ENCODE peak calls at places on chromosomes 11 and 22, in five cellular contexts. One of them, this sample, is unnamed.

GRCh38 chr11:74179234-74180126 is 8.4 kb downstream of the PPME1 start:
- DNase-seq in HEK293T: no peak
- DNase-seq in HepG2: no peak
- DNase-seq in GM12878: no peak
- DNase-seq in H1: no peak
- DNase-seq in this sample: no peak

GRCh38 chr11:114066046-114066648 is 6.6 kb downstream of the ZBTB16 start:
- DNase-seq in HEK293T: no peak
- DNase-seq in HepG2: no peak
- DNase-seq in H1: no peak
- DNase-seq in GM12878: no peak
- DNase-seq in this sample: no peak

GRCh38 chr11:95154514-95154913 is 64.9 kb downstream of the ENDOD1 start:
- DNase-seq in HEK293T: peak; percentile 63
- DNase-seq in HepG2: peak; percentile 39
- DNase-seq in GM12878: no peak
- DNase-seq in H1: peak; percentile 65
- DNase-seq in this sample: no peak

GRCh38 chr22:17436382-17436951 is 67.2 kb downstream of the CECR2 start:
- DNase-seq in GM12878: no peak
- DNase-seq in HepG2: no peak
- DNase-seq in H1: no peak
- DNase-seq in HEK293T: peak; percentile 34
- DNase-seq in this sample: no peak

GRCh38 chr11:84924290-84924689 is 702.9 kb downstream of the DLG2 start:
- DNase-seq in HepG2: no peak
- DNase-seq in GM12878: no peak
- DNase-seq in H1: no peak
- DNase-seq in HEK293T: no peak
- DNase-seq in this sample: no peak

GRCh38 chr11:706957-707816 is 1.2 kb downstream of the EPS8L2 start:
- DNase-seq in GM12878: no peak
- DNase-seq in HepG2: peak; percentile 94
- DNase-seq in H1: no peak
- DNase-seq in HEK293T: no peak
- DNase-seq in this sample: no peak

GRCh38 chr22:50048836-50049235 is 9.3 kb downstream of the TTLL8 start:
- DNase-seq in HepG2: no peak
- DNase-seq in H1: no peak
- DNase-seq in GM12878: no peak
- DNase-seq in HEK293T: no peak
- DNase-seq in this sample: no peak

GRCh38 chr11:124759268-124760204 is 2.6 kb downstream of the ESAM start:
- DNase-seq in GM12878: no peak
- DNase-seq in HEK293T: no peak
- DNase-seq in H1: peak; percentile 72
- DNase-seq in HepG2: no peak
- DNase-seq in this sample: no peak

GRCh38 chr22:48263791-48264351 is 1501.4 kb downstream of the TBC1D22A start:
- DNase-seq in HepG2: no peak
- DNase-seq in GM12878: no peak
- DNase-seq in H1: no peak
- DNase-seq in HEK293T: no peak
- DNase-seq in this sample: no peak

GRCh38 chr11:441418-442274 is at the start of gene ANO9:
- DNase-seq in HepG2: peak; percentile 39
- DNase-seq in HEK293T: no peak
- DNase-seq in GM12878: no peak
- DNase-seq in H1: peak; percentile 77
- DNase-seq in this sample: no peak

GRCh38 chr11:67119577-67120391 is 721 bp downstream of the KDM2A start:
- DNase-seq in HepG2: no peak
- DNase-seq in H1: peak; percentile 54
- DNase-seq in HEK293T: peak; percentile 25
- DNase-seq in GM12878: no peak
- DNase-seq in this sample: no peak

GRCh38 chr11:19954899-19955298 is 205.4 kb downstream of the DBX1 start:
- DNase-seq in HepG2: peak; percentile 56
- DNase-seq in GM12878: no peak
- DNase-seq in H1: no peak
- DNase-seq in HEK293T: no peak
- DNase-seq in this sample: no peak

GRCh38 chr11:35812850-35813249 is 131.0 kb upstream of the LDLRAD3 start:
- DNase-seq in HepG2: no peak
- DNase-seq in HEK293T: no peak
- DNase-seq in H1: no peak
- DNase-seq in GM12878: no peak
- DNase-seq in this sample: no peak

GRCh38 chr22:47810505-47811500 is 1048.4 kb downstream of the TBC1D22A start:
- DNase-seq in GM12878: no peak
- DNase-seq in HepG2: no peak
- DNase-seq in HEK293T: no peak
- DNase-seq in H1: no peak
- DNase-seq in this sample: no peak

GRCh38 chr11:1918436-1919315 is 827 bp upstream of the TNNT3 start:
- DNase-seq in HEK293T: no peak
- DNase-seq in H1: no peak
- DNase-seq in GM12878: no peak
- DNase-seq in HepG2: no peak
- DNase-seq in this sample: no peak

GRCh38 chr11:128506999-128507591 is 80.3 kb downstream of the ETS1 start:
- DNase-seq in HEK293T: no peak
- DNase-seq in HepG2: no peak
- DNase-seq in H1: no peak
- DNase-seq in GM12878: no peak
- DNase-seq in this sample: no peak
- TF ChIP-seq SUZ12 in HEK293T: no peak
- TF ChIP-seq SUZ12 in HepG2: no peak
- TF ChIP-seq SUZ12 in H1: no peak
- TF ChIP-seq SUZ12 in GM12878: no peak
- TF ChIP-seq SUZ12 in this sample: no peak

GRCh38 chr11:104343578-104343977 is 179.6 kb upstream of the PDGFD start:
- DNase-seq in HEK293T: no peak
- DNase-seq in GM12878: no peak
- DNase-seq in H1: no peak
- DNase-seq in HepG2: no peak
- DNase-seq in this sample: no peak
- TF ChIP-seq SUZ12 in HEK293T: no peak
- TF ChIP-seq SUZ12 in GM12878: no peak
- TF ChIP-seq SUZ12 in H1: no peak
- TF ChIP-seq SUZ12 in HepG2: no peak
- TF ChIP-seq SUZ12 in this sample: no peak

GRCh38 chr11:101458161-101458560 is 125.6 kb downstream of the TRPC6 start:
- DNase-seq in HEK293T: no peak
- DNase-seq in H1: no peak
- DNase-seq in GM12878: no peak
- DNase-seq in HepG2: no peak
- DNase-seq in this sample: no peak
- TF ChIP-seq SUZ12 in HEK293T: no peak
- TF ChIP-seq SUZ12 in H1: no peak
- TF ChIP-seq SUZ12 in GM12878: no peak
- TF ChIP-seq SUZ12 in HepG2: no peak
- TF ChIP-seq SUZ12 in this sample: no peak

DNA sequence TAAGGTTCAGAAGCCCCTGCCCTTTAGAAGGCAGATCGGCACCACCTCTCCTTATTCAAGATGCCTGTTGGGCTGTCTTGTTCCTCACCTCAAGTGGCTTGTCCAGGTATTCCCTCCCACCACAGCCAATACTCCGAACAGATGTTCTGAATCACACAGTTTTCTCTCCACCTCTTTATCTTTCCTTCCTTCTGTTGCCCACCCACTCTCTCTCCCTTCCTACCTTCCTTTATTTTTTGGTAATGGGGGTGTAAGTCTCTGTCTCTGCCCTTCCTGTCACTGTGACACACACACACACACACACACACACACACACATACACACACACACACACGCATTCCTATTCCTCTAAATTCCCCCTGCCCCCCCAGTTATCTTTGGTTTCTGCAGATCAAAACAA is 8.4 kb downstream of the BEST1 start:
- DNase-seq in GM12878: no peak
- DNase-seq in H1: no peak
- DNase-seq in HEK293T: no peak
- DNase-seq in HepG2: no peak
- DNase-seq in this sample: no peak
- TF ChIP-seq SUZ12 in GM12878: no peak
- TF ChIP-seq SUZ12 in H1: no peak
- TF ChIP-seq SUZ12 in HEK293T: no peak
- TF ChIP-seq SUZ12 in HepG2: no peak
- TF ChIP-seq SUZ12 in this sample: no peak

GRCh38 chr11:65286686-65287085 is 24.9 kb downstream of the POLA2 start:
- DNase-seq in GM12878: no peak
- DNase-seq in HEK293T: no peak
- DNase-seq in H1: no peak
- DNase-seq in HepG2: no peak
- DNase-seq in this sample: no peak

GRCh38 chr11:65290448-65291165 is 24.1 kb upstream of the CDC42EP2 start:
- DNase-seq in HepG2: no peak
- DNase-seq in GM12878: peak; percentile 69
- DNase-seq in H1: no peak
- DNase-seq in HEK293T: no peak
- DNase-seq in this sample: no peak

GRCh38 chr11:65287601-65288000 is 25.8 kb downstream of the POLA2 start:
- DNase-seq in GM12878: no peak
- DNase-seq in HEK293T: no peak
- DNase-seq in HepG2: no peak
- DNase-seq in H1: no peak
- DNase-seq in this sample: no peak

GRCh38 chr11:65291613-65292012 is 23.1 kb upstream of the CDC42EP2 start:
- DNase-seq in HepG2: peak; percentile 56
- DNase-seq in GM12878: no peak
- DNase-seq in H1: no peak
- DNase-seq in HEK293T: no peak
- DNase-seq in this sample: no peak

DNA sequence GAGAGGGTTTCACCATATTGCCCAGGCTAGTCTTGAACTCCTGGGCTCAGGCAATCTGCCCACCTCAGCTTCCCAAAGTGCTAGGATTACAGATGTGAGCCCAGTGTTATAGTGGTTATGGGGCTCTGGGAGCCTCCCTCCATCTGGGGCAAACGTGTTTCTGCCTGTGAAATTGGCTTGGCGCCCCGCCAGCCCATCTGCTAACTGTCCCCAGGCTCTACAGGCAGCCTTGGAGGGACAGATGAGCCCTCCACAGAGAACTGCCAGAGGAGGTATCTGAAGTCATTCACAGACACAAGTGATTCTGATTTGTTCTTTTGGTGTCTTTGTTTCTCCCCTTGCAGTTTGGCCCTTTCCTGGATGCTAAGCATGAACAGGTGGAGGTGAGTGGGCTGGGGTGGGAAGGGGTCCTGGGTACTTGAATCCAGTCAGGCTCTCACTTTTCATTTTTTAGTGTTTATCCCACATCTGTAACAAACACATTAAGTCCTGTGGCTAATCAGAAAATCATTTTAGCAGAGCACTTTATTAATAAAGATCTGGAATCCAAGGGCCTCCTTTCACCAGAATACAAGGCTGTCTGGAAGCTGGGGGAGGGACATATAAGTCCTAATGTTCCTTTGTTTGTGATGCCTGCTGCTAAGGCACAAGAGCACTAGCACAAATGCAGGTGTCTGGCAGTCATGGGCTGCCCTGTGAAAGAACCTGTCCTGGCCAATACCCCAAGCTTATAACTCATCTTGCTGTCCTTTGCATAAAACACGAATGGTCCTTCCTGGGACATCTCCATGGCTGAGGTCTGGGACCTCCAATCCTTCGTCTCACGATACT is 25.7 kb upstream of the CDC42EP2 start:
- DNase-seq in GM12878: no peak
- DNase-seq in HepG2: no peak
- DNase-seq in H1: no peak
- DNase-seq in HEK293T: no peak
- DNase-seq in this sample: no peak
- TF ChIP-seq SUZ12 in GM12878: no peak
- TF ChIP-seq SUZ12 in HepG2: no peak
- TF ChIP-seq SUZ12 in H1: no peak
- TF ChIP-seq SUZ12 in HEK293T: no peak
- TF ChIP-seq SUZ12 in this sample: no peak

GRCh38 chr11:76167590-76167989 is 38.7 kb downstream of the WNT11 start:
- DNase-seq in HEK293T: no peak
- DNase-seq in GM12878: no peak
- DNase-seq in HepG2: no peak
- DNase-seq in H1: no peak
- DNase-seq in this sample: no peak
- TF ChIP-seq SUZ12 in HEK293T: no peak
- TF ChIP-seq SUZ12 in GM12878: no peak
- TF ChIP-seq SUZ12 in HepG2: no peak
- TF ChIP-seq SUZ12 in H1: no peak
- TF ChIP-seq SUZ12 in this sample: no peak

DNA sequence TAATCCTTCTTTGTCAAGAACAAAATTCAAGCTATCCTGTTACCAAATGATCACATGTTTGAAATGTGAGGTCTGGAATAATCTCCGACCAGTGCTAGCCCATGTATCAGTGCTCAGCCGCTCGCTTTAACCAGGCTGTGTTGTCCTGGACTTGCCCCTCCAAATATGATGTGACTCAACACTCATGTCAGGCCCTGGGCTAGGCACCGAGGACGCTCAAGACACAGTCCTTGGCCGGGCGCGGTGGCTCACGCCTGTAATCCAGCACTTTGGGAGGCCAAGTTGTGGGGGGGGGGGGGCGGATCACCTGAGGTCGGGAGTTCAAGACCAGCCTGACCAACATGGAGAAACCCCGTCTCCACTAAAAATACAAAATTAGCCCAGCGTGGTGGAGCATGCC is 54.1 kb upstream of the WNT7B start:
- DNase-seq in HEK293T: no peak
- DNase-seq in GM12878: no peak
- DNase-seq in HepG2: no peak
- DNase-seq in H1: no peak
- DNase-seq in this sample: no peak
- TF ChIP-seq SUZ12 in HEK293T: no peak
- TF ChIP-seq SUZ12 in GM12878: no peak
- TF ChIP-seq SUZ12 in HepG2: no peak
- TF ChIP-seq SUZ12 in H1: no peak
- TF ChIP-seq SUZ12 in this sample: no peak

DNA sequence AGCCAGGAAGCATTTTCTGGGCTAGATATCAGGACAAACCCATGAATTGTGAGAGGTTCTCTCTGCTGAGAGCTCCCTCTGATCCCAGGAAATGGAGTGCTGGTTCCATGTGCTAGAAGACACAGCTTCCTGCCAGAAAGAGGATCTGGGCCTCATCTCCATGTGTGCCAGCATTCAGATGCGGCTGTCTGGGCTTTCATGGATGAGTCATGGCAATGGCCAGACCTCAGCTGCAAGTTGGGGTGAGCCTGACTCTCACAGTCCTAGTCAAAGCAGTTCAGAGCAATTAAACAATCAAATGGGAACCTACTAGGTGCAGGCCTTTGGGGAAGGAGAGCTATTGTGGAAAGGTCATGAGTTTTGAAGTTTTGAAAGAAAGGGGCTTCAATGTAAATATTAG is 82.3 kb upstream of the EED start:
- DNase-seq in H1: no peak
- DNase-seq in HEK293T: no peak
- DNase-seq in GM12878: no peak
- DNase-seq in HepG2: no peak
- DNase-seq in this sample: peak; percentile 13
- TF ChIP-seq SUZ12 in H1: no peak
- TF ChIP-seq SUZ12 in HEK293T: no peak
- TF ChIP-seq SUZ12 in GM12878: no peak
- TF ChIP-seq SUZ12 in HepG2: no peak
- TF ChIP-seq SUZ12 in this sample: no peak

GRCh38 chr11:70739091-70739490 is 340.8 kb downstream of the CTTN start:
- DNase-seq in HEK293T: no peak
- DNase-seq in GM12878: no peak
- DNase-seq in HepG2: no peak
- DNase-seq in H1: no peak
- DNase-seq in this sample: no peak
- TF ChIP-seq SUZ12 in HEK293T: no peak
- TF ChIP-seq SUZ12 in GM12878: no peak
- TF ChIP-seq SUZ12 in HepG2: no peak
- TF ChIP-seq SUZ12 in H1: no peak
- TF ChIP-seq SUZ12 in this sample: no peak

This sample was measured in NT2/D1.